ENCODE peak calls at places on chromosomes 2 and 18, in six cellular contexts. J is GM20000, Z is uterus, X is tibial artery, P is body of pancreas, H is fibroblast of villous mesenchyme. U is an unnamed sample.

GRCh38 chr2:105114551-105114950 is 76.7 kb downstream of the MRPS9 start:
- DNase-seq in J (peak), H (peak), X (no peak), P (no peak), Z (no peak), U (no peak)

GRCh38 chr2:15814406-15814805 is 125.9 kb upstream of the MYCN start:
- DNase-seq in P (no peak), J (no peak), Z (no peak), X (no peak), H (no peak), U (no peak)

GRCh38 chr2:120935339-120936313 is 200.0 kb downstream of the GLI2 start:
- DNase-seq in J (no peak), H (peak), Z (peak), X (no peak), P (no peak), U (no peak)

GRCh38 chr2:135299165-135299564 is 231.9 kb downstream of the ZRANB3 start:
- DNase-seq in X (no peak), H (no peak), Z (no peak), P (no peak), J (no peak), U (no peak)

GRCh38 chr2:128984855-128985254 is 666.2 kb upstream of the HS6ST1 start:
- DNase-seq in P (no peak), Z (no peak), X (no peak), J (no peak), H (no peak), U (no peak)

GRCh38 chr2:134927195-134927594 is 8.6 kb downstream of the CCNT2 start:
- DNase-seq in H (peak), X (no peak), P (no peak), Z (no peak), J (no peak), U (no peak)

GRCh38 chr18:9055185-9055584 is 47.3 kb upstream of the NDUFV2 start:
- DNase-seq in J (peak), X (no peak), Z (no peak), H (peak), P (no peak), U (no peak)

GRCh38 chr2:127047054-127047453 is 59.9 kb downstream of the BIN1 start:
- DNase-seq in H (no peak), J (no peak), Z (peak), X (no peak), P (no peak), U (no peak)

GRCh38 chr2:73085691-73086090 is 14.2 kb upstream of the SFXN5 start:
- DNase-seq in P (peak), Z (peak), H (peak), X (peak), J (peak), U (peak)

GRCh38 chr2:31228717-31229116 is 5.2 kb upstream of the EHD3 start:
- DNase-seq in X (no peak), J (no peak), P (no peak), Z (no peak), H (no peak), U (no peak)

GRCh38 chr2:230600285-230600684 is 112.4 kb upstream of the CAB39 start:
- DNase-seq in P (no peak), J (no peak), H (no peak), X (no peak), Z (no peak), U (no peak)

GRCh38 chr18:10086458-10086857 is 172.6 kb downstream of the VAPA start:
- DNase-seq in Z (no peak), H (no peak), X (no peak), J (no peak), P (peak), U (no peak)

DNA sequence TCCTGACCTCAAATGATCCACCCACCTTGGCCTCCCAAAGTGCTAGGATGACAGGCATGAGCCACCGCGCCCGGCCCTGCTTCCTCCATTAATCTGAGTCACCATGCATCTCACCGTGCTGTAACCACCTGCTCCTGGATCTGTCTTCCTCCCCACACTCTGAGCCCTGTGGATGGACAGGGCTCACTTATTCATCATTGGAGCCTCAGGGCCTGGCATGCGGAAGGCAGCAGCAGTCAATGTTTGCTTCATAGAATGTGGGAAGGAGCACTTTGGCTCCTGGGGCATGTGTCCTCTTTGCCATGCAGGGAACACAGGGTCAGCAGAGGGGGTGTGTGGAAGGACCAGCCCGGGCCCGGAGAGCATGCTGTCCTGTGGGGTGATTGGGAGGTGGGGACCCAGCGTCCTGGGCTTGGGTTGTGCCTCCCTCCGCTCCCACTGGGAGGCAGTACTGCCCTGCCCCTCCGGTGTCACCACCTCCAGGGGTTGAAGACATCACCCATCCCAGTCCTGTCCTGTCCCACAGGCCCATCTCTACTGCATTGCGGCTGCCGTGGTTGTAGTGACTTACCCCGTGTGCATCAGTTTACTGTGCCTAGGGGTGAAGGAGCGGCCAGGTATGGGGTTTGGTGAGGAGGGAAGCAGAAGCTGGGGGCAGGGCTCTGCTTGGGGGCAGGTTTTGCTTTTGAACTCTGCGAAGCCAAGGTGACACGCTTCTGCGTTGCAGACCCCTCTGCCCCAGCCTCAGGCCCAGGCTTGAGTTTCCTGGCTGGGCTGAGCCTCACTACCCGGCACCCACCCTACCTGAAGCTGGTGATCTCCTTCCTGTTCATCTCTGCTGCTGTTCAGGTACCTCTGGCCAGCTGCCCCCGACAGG is 11.5 kb downstream of the MFSD2B start:
- DNase-seq in J (no peak), P (no peak), Z (no peak), H (no peak), X (no peak), U (no peak)
- TF ChIP-seq CTCF in J (no peak), P (peak), Z (no peak), H (peak), X (no peak), U (no peak)

GRCh38 chr2:236309669-236310029 is 45.4 kb upstream of the ASB18 start:
- DNase-seq in H (no peak), X (no peak), Z (no peak), P (no peak), J (peak), U (no peak)
- TF ChIP-seq CTCF in H (peak), X (no peak), Z (peak), P (no peak), J (peak), U (no peak)

DNA sequence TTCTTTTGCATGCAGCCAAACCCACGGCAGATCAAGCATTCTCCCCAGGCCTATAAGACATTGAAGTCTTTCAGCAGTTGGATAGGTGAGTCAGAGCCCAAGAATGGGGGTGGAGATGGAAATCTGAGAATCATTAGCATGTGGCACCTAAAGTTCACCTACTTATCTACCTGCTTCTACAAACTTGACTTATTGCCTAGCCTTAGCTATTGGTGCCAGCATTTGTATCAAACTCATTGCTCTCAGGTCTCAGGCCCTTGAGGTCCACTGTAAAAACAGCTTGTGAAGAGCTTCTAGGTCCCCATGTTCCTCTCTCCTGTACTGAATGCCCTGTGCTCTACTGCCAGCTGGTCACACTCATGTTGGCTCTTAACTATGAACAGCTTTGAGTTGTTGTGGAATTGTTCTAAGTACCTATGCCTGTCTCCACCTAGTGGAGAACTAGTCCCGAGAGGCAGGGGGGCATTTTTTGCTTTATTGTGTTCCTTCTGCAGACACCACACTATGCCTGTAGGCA is 278.4 kb upstream of the SPRED2 start:
- DNase-seq in J (peak), Z (no peak), P (no peak), H (peak), X (no peak), U (no peak)
- TF ChIP-seq CTCF in J (no peak), Z (no peak), P (no peak), H (peak), X (no peak), U (no peak)

GRCh38 chr2:219687882-219688559 is 60.6 kb downstream of the SLC4A3 start:
- DNase-seq in J (no peak), X (no peak), P (no peak), Z (no peak), H (no peak), U (no peak)
- TF ChIP-seq CTCF in J (no peak), X (no peak), P (no peak), Z (no peak), H (no peak), U (no peak)

GRCh38 chr2:236503100-236503499 is 66.5 kb upstream of the ACKR3 start:
- DNase-seq in X (no peak), P (no peak), Z (no peak), H (no peak), J (no peak), U (no peak)
- TF ChIP-seq CTCF in X (no peak), P (peak), Z (no peak), H (peak), J (no peak), U (no peak)

GRCh38 chr2:141911485-141912066 is 219.2 kb downstream of the LRP1B start:
- DNase-seq in X (no peak), Z (no peak), J (peak), P (peak), H (peak), U (no peak)
- TF ChIP-seq CTCF in X (no peak), Z (no peak), J (peak), P (peak), H (peak), U (no peak)

GRCh38 chr18:58789856-58790255 is 74.8 kb upstream of the ZNF532 start:
- DNase-seq in X (no peak), P (no peak), J (no peak), H (peak), Z (peak), U (no peak)

GRCh38 chr18:58785870-58786269 is 78.8 kb upstream of the ZNF532 start:
- DNase-seq in J (no peak), X (no peak), H (no peak), Z (no peak), P (no peak), U (no peak)

GRCh38 chr18:58788470-58788869 is 76.2 kb upstream of the ZNF532 start:
- DNase-seq in P (no peak), Z (no peak), J (no peak), X (no peak), H (peak), U (no peak)

GRCh38 chr18:58788971-58789797 is 75.5 kb upstream of the ZNF532 start:
- DNase-seq in Z (no peak), H (peak), J (no peak), P (no peak), X (no peak), U (no peak)

GRCh38 chr18:58787750-58788149 is 76.9 kb upstream of the ZNF532 start:
- DNase-seq in P (no peak), Z (no peak), X (no peak), J (no peak), H (no peak), U (no peak)
- TF ChIP-seq CTCF in P (no peak), Z (no peak), X (no peak), J (no peak), H (no peak), U (no peak)

U was measured in omental fat pad.